ENCODE peak calls at places on chromosomes 3 and 15, in eight cellular contexts. L is transverse colon; X is psoas muscle; J is endothelial cell; I is ovary; G is WTC11; H is lung; K is CD4-positive, alpha-beta T cell. B is an unnamed sample.

GRCh38 chr15:62880278-62880677 is 162.3 kb upstream of the TPM1 start:
- DNase-seq in L (no peak), X (no peak), J (no peak), I (no peak), G (no peak), H (no peak), K (no peak), B (no peak)

GRCh38 chr15:69474291-69474690 is 21.7 kb downstream of the RPLP1 start:
- DNase-seq in L (no peak), X (no peak), J (no peak), I (no peak), G (no peak), H (no peak), K (no peak), B (no peak)

GRCh38 chr3:73144276-73144675 is 82.8 kb downstream of the EBLN2 start:
- DNase-seq in L (no peak), X (peak), J (no peak), I (peak), G (no peak), H (no peak), K (no peak), B (no peak)

GRCh38 chr3:100268156-100268555 is 7.4 kb downstream of the TBC1D23 start:
- DNase-seq in L (no peak), X (no peak), J (no peak), I (no peak), G (no peak), H (no peak), K (no peak), B (no peak)

GRCh38 chr3:178084938-178085816 is 451.1 kb upstream of the KCNMB2 start:
- DNase-seq in L (peak), X (peak), J (peak), I (peak), G (peak), H (peak), K (peak), B (no peak)

GRCh38 chr3:47250309-47251060 is 32.1 kb downstream of the KIF9 start:
- DNase-seq in L (peak), X (peak), J (peak), I (no peak), G (peak), H (peak), K (no peak), B (no peak)

GRCh38 chr15:99129644-99130043 is 24.8 kb downstream of the SYNM start:
- DNase-seq in L (no peak), X (no peak), J (no peak), I (no peak), G (no peak), H (no peak), K (no peak), B (no peak)

GRCh38 chr3:54087581-54088410 is 34.6 kb upstream of the CACNA2D3 start:
- DNase-seq in L (no peak), X (no peak), J (peak), I (no peak), G (peak), H (no peak), K (no peak), B (no peak)

GRCh38 chr15:31461375-31461774 is 134.7 kb downstream of the KLF13 start:
- DNase-seq in L (no peak), X (no peak), J (no peak), I (no peak), G (no peak), H (no peak), K (no peak), B (no peak)

GRCh38 chr15:23866832-23867231 is 179.7 kb upstream of the NDN start:
- DNase-seq in L (no peak), X (no peak), J (no peak), I (no peak), G (no peak), H (no peak), K (no peak), B (no peak)
- TF ChIP-seq CTCF in L (no peak), X (no peak), J (peak), I (no peak), G (no peak), H (no peak), K (no peak), B (peak)

GRCh38 chr3:10278501-10278900 is 14.2 kb downstream of the GHRL start:
- DNase-seq in L (no peak), X (no peak), J (no peak), I (no peak), G (no peak), H (no peak), K (no peak), B (no peak)

GRCh38 chr3:10279384-10280176 is 13.2 kb downstream of the GHRL start:
- DNase-seq in L (no peak), X (no peak), J (no peak), I (no peak), G (no peak), H (no peak), K (no peak), B (no peak)

GRCh38 chr3:10280571-10280970 is 12.2 kb downstream of the GHRL start:
- DNase-seq in L (no peak), X (no peak), J (no peak), I (no peak), G (no peak), H (no peak), K (no peak), B (no peak)

GRCh38 chr3:10281951-10282350 is 10.8 kb downstream of the GHRL start:
- DNase-seq in L (no peak), X (no peak), J (no peak), I (no peak), G (no peak), H (no peak), K (no peak), B (no peak)

DNA sequence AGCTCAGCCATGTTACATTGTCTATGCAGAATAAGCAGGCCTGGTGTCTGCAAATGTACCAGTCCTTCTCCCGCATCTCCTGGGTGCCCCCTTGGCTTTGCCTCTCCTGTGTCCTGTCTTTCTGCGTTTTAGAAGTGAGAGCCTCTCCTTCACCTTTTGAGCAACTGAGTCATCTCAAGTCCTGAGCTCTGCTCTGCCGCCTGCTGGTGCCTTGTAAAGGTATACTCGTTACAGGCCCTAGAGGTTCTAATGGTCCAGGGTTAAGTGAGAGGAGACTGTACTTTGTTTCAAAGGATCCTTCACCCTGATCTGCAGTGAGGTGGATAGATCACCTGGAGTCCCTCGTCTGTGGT is 12.6 kb downstream of the GHRL start:
- DNase-seq in L (no peak), X (no peak), J (no peak), I (no peak), G (no peak), H (no peak), K (no peak), B (no peak)
- TF ChIP-seq CTCF in L (no peak), X (no peak), J (no peak), I (no peak), G (no peak), H (no peak), K (no peak), B (no peak)

GRCh38 chr3:195034101-195034500 is 236.9 kb downstream of the XXYLT1 start:
- DNase-seq in L (no peak), X (no peak), J (no peak), I (no peak), G (no peak), H (no peak), K (no peak), B (no peak)

GRCh38 chr3:195037017-195037373 is 234.0 kb downstream of the XXYLT1 start:
- DNase-seq in L (no peak), X (no peak), J (no peak), I (no peak), G (no peak), H (no peak), K (no peak), B (no peak)

GRCh38 chr3:195036203-195037016 is 234.5 kb downstream of the XXYLT1 start:
- DNase-seq in L (no peak), X (no peak), J (no peak), I (no peak), G (no peak), H (no peak), K (no peak), B (no peak)

GRCh38 chr3:195034541-195034940 is 236.4 kb downstream of the XXYLT1 start:
- DNase-seq in L (no peak), X (no peak), J (no peak), I (no peak), G (no peak), H (no peak), K (no peak), B (no peak)

DNA sequence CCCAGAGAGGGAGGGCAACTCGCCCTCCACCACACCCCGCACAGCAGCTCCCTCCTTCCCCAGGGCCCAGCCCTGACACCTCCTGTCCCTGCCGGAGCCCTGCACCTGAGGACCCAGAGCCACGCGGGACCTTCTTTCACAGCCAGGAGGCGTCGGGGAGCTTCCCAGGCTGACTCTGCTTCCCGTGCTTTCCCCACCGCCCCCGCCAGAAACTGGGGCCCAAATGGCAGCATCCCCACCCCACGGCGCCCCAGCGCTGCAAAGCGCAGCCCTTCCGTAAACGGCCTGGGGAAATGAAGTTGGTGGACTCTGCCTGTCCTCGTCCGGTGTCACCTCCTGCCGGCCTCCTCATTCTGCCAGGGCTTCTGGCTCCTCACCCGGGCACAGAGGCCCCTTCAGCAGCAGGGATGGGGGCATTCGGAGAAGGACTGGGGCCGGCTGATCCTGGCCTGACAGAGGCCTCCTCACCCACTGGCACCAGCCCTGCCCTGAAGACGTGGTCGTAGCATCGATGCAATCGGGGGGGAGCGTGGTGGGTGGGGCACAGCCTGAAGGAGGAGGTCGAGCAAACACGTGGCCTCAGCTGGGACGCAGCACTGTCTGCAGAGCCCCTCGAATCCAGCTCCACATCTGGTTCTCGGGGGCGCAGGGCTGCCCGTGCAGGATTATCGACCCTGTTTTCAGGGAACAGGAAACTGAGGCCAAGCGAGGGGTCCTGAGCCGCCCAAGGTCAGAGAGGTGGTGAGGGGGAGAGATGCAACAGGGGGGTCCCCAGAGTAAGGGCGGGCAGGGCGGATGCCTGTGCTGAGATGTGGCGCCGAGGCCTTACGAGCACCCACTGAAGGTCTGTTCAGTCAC is 235.4 kb downstream of the XXYLT1 start:
- DNase-seq in L (no peak), X (no peak), J (peak), I (no peak), G (peak), H (no peak), K (no peak), B (no peak)
- TF ChIP-seq CTCF in L (no peak), X (no peak), J (no peak), I (no peak), G (no peak), H (no peak), K (no peak), B (peak)

GRCh38 chr3:106130384-106131084 is 261.7 kb upstream of the CBLB start:
- DNase-seq in L (no peak), X (no peak), J (no peak), I (no peak), G (no peak), H (no peak), K (no peak), B (no peak)
- TF ChIP-seq CTCF in L (no peak), X (no peak), J (no peak), I (no peak), G (no peak), H (no peak), K (no peak), B (no peak)

DNA sequence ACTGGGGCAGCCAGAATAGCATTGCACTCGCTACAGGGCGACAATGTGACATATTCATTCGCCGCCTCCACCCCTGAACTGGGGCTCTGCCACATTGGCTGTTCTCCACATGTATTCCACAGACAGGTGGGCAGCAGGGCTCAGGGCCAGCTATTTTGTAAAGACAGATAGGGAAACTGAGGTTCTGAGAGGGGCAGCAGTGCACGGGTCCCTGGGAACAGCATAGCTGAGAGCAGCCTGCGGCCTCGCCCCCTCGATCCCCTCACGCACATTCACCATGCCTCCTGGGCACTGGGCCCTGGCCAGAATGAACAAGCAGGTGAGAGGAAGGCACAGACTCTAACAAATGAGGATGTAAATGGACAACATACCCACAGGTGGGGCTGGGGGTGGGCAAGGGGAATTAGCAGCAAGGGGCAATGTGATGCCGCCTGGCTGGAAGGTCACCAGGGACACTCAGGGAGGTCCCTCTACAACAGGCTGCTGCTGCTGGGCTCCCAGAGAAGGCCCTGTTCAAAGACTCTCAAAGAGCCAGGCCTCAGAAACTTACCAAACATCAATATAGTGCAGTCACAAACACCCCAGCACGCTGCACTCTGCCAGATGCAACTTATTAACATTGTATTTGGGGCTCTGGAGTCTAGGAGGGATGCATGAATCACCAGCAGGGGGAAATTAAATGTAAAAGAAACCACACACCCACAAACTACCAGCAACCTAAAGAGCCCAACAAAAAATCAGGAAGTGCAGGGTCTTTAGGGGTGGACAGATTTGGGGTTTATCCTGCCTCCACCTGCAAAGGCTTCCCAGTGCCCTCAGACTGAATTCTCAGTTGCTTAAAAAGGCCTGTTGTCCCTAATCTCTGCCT is 74.8 kb upstream of the SPATA12 start:
- DNase-seq in L (no peak), X (no peak), J (no peak), I (no peak), G (no peak), H (no peak), K (no peak), B (no peak)
- TF ChIP-seq CTCF in L (no peak), X (no peak), J (no peak), I (no peak), G (no peak), H (no peak), K (no peak), B (no peak)

DNA sequence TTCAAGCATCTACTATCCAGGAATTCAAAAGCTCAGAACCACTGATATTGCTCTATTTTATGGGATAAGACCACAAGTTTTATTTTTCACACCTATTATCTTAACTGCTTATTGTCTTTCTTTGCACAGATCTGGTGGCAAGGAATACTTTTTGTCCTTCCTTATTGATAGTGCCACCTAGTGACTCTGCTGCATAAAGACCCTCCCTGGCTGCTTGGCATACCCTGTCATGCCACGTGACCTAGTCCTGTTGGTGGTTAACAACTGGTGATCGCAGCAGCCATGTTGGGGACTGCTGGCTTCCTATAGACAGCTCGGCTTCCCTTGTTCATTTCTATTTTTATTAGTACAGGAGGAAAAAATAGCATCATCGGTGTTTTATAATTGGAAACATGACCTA is 236.3 kb downstream of the MEX3B start:
- DNase-seq in L (no peak), X (no peak), J (peak), I (no peak), G (peak), H (no peak), K (no peak), B (no peak)
- TF ChIP-seq CTCF in L (no peak), X (no peak), J (no peak), I (no peak), G (no peak), H (no peak), K (no peak), B (peak)

GRCh38 chr3:80767599-80767998 is 993.8 kb downstream of the GBE1 start:
- DNase-seq in L (no peak), X (no peak), J (no peak), I (no peak), G (no peak), H (no peak), K (no peak), B (no peak)
- TF ChIP-seq CTCF in L (no peak), X (no peak), J (no peak), I (no peak), G (no peak), H (no peak), K (no peak), B (peak)

GRCh38 chr3:186621894-186622650 is 9.2 kb downstream of the AHSG start:
- DNase-seq in L (no peak), X (no peak), J (no peak), I (no peak), G (no peak), H (no peak), K (no peak), B (no peak)
- TF ChIP-seq CTCF in L (no peak), X (no peak), J (no peak), I (no peak), G (no peak), H (no peak), K (no peak), B (no peak)

DNA sequence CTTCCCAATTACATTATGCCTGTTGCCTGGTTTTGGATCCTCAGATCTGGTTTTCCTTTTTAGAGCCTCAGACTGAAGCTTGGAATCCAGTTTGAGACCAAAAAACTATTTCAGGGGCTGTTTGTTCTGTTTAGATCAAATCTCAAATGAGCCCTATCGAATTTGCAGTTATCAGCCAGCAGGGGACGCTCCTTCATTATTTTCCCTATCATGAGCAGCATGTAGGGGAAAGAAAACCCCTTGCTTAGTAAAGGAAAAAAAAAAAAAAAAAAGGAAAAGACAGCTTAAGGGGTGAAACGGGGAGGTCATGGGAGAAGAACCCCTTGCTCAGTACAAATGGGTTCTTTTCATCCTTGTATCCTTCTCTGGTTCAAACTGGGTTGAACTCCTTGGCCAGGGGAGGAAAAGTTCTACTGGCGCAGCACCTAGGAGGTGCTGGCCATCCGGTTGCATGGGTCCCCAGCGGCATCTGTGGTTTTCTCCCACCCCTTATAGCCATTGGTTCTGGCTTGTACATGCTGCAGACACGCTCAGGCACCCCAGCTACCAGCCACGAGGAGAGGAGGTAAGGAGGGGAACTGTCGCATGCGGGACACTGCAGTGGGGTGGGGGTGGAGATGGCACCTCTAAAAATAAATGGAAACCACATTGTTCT is 1375.1 kb upstream of the ALCAM start:
- DNase-seq in L (no peak), X (no peak), J (peak), I (no peak), G (peak), H (no peak), K (no peak), B (no peak)
- TF ChIP-seq CTCF in L (no peak), X (no peak), J (peak), I (no peak), G (peak), H (no peak), K (no peak), B (peak)

DNA sequence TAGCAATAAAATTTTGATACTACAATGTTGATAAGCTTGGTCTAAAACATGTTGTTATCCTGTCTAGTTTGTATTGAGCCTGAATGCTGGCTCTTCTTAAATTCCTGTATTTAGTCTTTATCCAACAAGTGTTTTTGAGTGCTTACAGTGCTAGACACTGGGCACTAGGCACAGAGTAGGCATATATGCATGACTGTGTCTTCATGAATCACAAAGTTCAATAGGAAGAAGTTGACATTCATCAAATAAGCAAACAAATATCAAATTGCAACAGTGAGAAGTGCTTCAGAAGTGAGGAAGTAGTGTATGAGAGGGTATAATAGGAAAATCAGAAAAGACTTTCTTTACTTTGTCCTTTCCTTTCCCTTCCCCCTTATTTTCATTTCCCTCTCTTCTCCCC is 6.8 kb downstream of the CD96 start:
- DNase-seq in L (no peak), X (no peak), J (no peak), I (no peak), G (no peak), H (no peak), K (no peak), B (no peak)
- TF ChIP-seq CTCF in L (no peak), X (no peak), J (no peak), I (no peak), G (no peak), H (no peak), K (no peak), B (no peak)